ENCODE peak calls at places on chromosomes 1 and 21, in four cellular contexts. J is stimulated activated CD8-positive, alpha-beta memory T cell treated with anti-CD3 and anti-CD28 coated beads, Interleukin-7, amount 100 ng/mL, for 1 hour; N is stromal cell of bone marrow; F is ureter. D is an unnamed sample.

GRCh38 chr1:231196728-231197127 is 34.9 kb downstream of the TRIM67 start:
- DNase-seq in J (no peak), N (no peak), F (no peak), D (no peak)

GRCh38 chr1:37020653-37021277 is 13.6 kb downstream of the GRIK3 start:
- DNase-seq in J (no peak), N (no peak), F (no peak), D (no peak)

GRCh38 chr1:226002667-226003501 is 3.7 kb upstream of the SDE2 start:
- DNase-seq in J (no peak), N (no peak), F (no peak), D (no peak)

GRCh38 chr1:162500805-162501204 is 3.2 kb downstream of the UHMK1 start:
- DNase-seq in J (no peak), N (no peak), F (no peak), D (no peak)

GRCh38 chr1:19479351-19480120 is 5.8 kb downstream of the CAPZB start:
- DNase-seq in J (no peak), N (no peak), F (no peak), D (no peak)

GRCh38 chr1:208604295-208604694 is 360.1 kb upstream of the PLXNA2 start:
- DNase-seq in J (no peak), N (no peak), F (no peak), D (no peak)

GRCh38 chr21:33791058-33791457 is 124.5 kb downstream of the ATP5PO start:
- DNase-seq in J (no peak), N (no peak), F (no peak), D (no peak)

GRCh38 chr1:214086945-214087344 is 99.2 kb downstream of the PROX1 start:
- DNase-seq in J (no peak), N (no peak), F (no peak), D (no peak)

GRCh38 chr1:10685851-10686403 is 110.5 kb downstream of the CASZ1 start:
- DNase-seq in J (no peak), N (no peak), F (no peak), D (peak; percentile 73)

GRCh38 chr1:241964550-241965241 is 7.1 kb downstream of the BECN2 start:
- DNase-seq in J (no peak), N (peak; percentile 65), F (no peak), D (no peak)

GRCh38 chr1:24126023-24126671 is 14.2 kb upstream of the MYOM3 start:
- DNase-seq in J (no peak), N (no peak), F (no peak), D (peak; percentile 87)

GRCh38 chr1:224170748-224171478 is 12.1 kb upstream of the DEGS1 start:
- DNase-seq in J (no peak), N (no peak), F (no peak), D (no peak)

GRCh38 chr1:13469343-13469742 is 44.5 kb downstream of the LRRC38 start:
- DNase-seq in J (no peak), N (no peak), F (no peak), D (no peak)

GRCh38 chr1:43144228-43144627 is 27.9 kb downstream of the EBNA1BP2 start:
- DNase-seq in J (no peak), N (peak; percentile 21), F (no peak), D (no peak)

GRCh38 chr21:43191521-43191920 is 22.7 kb downstream of the CRYAA start:
- DNase-seq in J (no peak), N (no peak), F (peak; percentile 25), D (peak; percentile 23)

GRCh38 chr1:235650341-235651169 is 971 bp upstream of the GNG4 start:
- DNase-seq in J (no peak), N (no peak), F (no peak), D (no peak)

GRCh38 chr1:108537976-108538375 is 21.9 kb upstream of the EEIG2 start:
- DNase-seq in J (no peak), N (no peak), F (no peak), D (no peak)

GRCh38 chr1:10803971-10804820 is 7.8 kb upstream of the CASZ1 start:
- DNase-seq in J (no peak), N (no peak), F (peak; percentile 83), D (no peak)

GRCh38 chr1:61047061-61047460 is 35.3 kb upstream of the NFIA start:
- DNase-seq in J (no peak), N (no peak), F (no peak), D (no peak)

GRCh38 chr21:29232601-29233541 is 65.9 kb upstream of the BACH1 start:
- DNase-seq in J (no peak), N (peak; percentile 58), F (no peak), D (no peak)

GRCh38 chr1:179293340-179294327 is at the start of gene SOAT1:
- DNase-seq in J (peak; percentile 91), N (peak; percentile 69), F (peak; percentile 95), D (peak; percentile 99)

GRCh38 chr1:67583462-67583950 is 101.5 kb upstream of the GADD45A start:
- DNase-seq in J (no peak), N (peak; percentile 73), F (no peak), D (no peak)

GRCh38 chr21:15506086-15506485 is 223.7 kb upstream of the USP25 start:
- DNase-seq in J (no peak), N (no peak), F (no peak), D (no peak)

GRCh38 chr1:33289858-33290154 is 31.1 kb downstream of the A3GALT2 start:
- DNase-seq in J (no peak), N (no peak), F (no peak), D (no peak)

GRCh38 chr1:151340870-151341754 is 5.9 kb downstream of the RFX5 start:
- DNase-seq in J (no peak), N (peak; percentile 73), F (no peak), D (no peak)

GRCh38 chr1:204566583-204566955 is 50.4 kb downstream of the MDM4 start:
- DNase-seq in J (no peak), N (no peak), F (no peak), D (no peak)

GRCh38 chr1:111920221-111921024 is 69.0 kb downstream of the KCND3 start:
- DNase-seq in J (no peak), N (peak; percentile 72), F (peak; percentile 53), D (no peak)

GRCh38 chr1:89821322-89822108 is 683 bp downstream of the LRRC8D start:
- DNase-seq in J (peak; percentile 30), N (no peak), F (peak; percentile 57), D (peak; percentile 63)

GRCh38 chr1:69413129-69413528 is 154.6 kb upstream of the LRRC7 start:
- DNase-seq in J (no peak), N (no peak), F (no peak), D (no peak)

GRCh38 chr1:188194916-188195315 is 1366.2 kb downstream of the PLA2G4A start:
- DNase-seq in J (no peak), N (no peak), F (no peak), D (no peak)

GRCh38 chr1:39381839-39382238 is 109.6 kb upstream of the BMP8A start:
- DNase-seq in J (no peak), N (no peak), F (no peak), D (no peak)

D was measured in left lobe of liver.